ENCODE peak calls at places on chromosomes 4 and X, in six cellular contexts. Y is cardiac septum; O is NB4; M is GDM1; A is activated CD4-positive, alpha-beta memory T cell treated with anti-CD3 and anti-CD28 coated beads, Interleukin-2, amount 10 ng/mL, durations not matched to agents 7 days and 5 days; F is mucosa of gallbladder. T is an unnamed sample.

GRCh38 chr4:156771171-156771837 is 200.3 kb downstream of the PDGFC start:
- DNase-seq in Y (no peak), O (no peak), M (no peak), A (no peak), F (peak), T (no peak)

GRCh38 chr4:138558886-138559285 is 316.7 kb upstream of the SLC7A11 start:
- DNase-seq in Y (no peak), O (no peak), M (no peak), A (no peak), F (no peak), T (no peak)

GRCh38 chrX:139881130-139881529 is 51.7 kb downstream of the ATP11C start:
- DNase-seq in Y (no peak), O (no peak), M (no peak), A (no peak), F (no peak), T (no peak)

GRCh38 chr4:84218002-84218401 is 281.1 kb downstream of the NKX6-1 start:
- DNase-seq in Y (no peak), O (no peak), M (no peak), A (no peak), F (no peak), T (no peak)

GRCh38 chr4:169089004-169089403 is 78.9 kb upstream of the CBR4 start:
- DNase-seq in Y (no peak), O (no peak), M (no peak), A (no peak), F (no peak), T (no peak)

GRCh38 chr4:113707013-113707412 is 54.5 kb downstream of the CAMK2D start:
- DNase-seq in Y (no peak), O (no peak), M (no peak), A (no peak), F (no peak), T (no peak)

GRCh38 chrX:46912673-46913491 is 661 bp downstream of the JADE3 start:
- DNase-seq in Y (no peak), O (peak), M (peak), A (peak), F (no peak), T (peak)

GRCh38 chr4:81724925-81725329 is 253.2 kb upstream of the RASGEF1B start:
- DNase-seq in Y (no peak), O (no peak), M (peak), A (peak), F (peak), T (peak)

GRCh38 chr4:99330648-99331047 is 9.4 kb upstream of the ADH1B start:
- DNase-seq in Y (no peak), O (no peak), M (no peak), A (no peak), F (no peak), T (no peak)

GRCh38 chrX:147803948-147804347 is 107.8 kb upstream of the FMR1 start:
- DNase-seq in Y (no peak), O (peak), M (no peak), A (no peak), F (no peak), T (no peak)

GRCh38 chr4:149512489-149512888 is 303.2 kb downstream of the IQCM start:
- DNase-seq in Y (no peak), O (no peak), M (no peak), A (no peak), F (no peak), T (no peak)

GRCh38 chr4:7956306-7957112 is 16.8 kb upstream of the AFAP1 start:
- DNase-seq in Y (no peak), O (no peak), M (no peak), A (no peak), F (no peak), T (no peak)

GRCh38 chr4:19130836-19131235 is 1109.3 kb upstream of the LCORL start:
- DNase-seq in Y (no peak), O (no peak), M (no peak), A (no peak), F (no peak), T (no peak)

GRCh38 chrX:66163849-66164401 is at the start of gene HEPH:
- DNase-seq in Y (no peak), O (peak), M (no peak), A (no peak), F (no peak), T (no peak)

GRCh38 chrX:134396174-134396573 is 63.8 kb upstream of the HPRT1 start:
- DNase-seq in Y (no peak), O (peak), M (no peak), A (no peak), F (no peak), T (no peak)

GRCh38 chrX:85309717-85310116 is 65.9 kb downstream of the ZNF711 start:
- DNase-seq in Y (no peak), O (peak), M (no peak), A (no peak), F (no peak), T (no peak)

GRCh38 chr4:32440391-32440790 is 1720.2 kb downstream of the PCDH7 start:
- DNase-seq in Y (no peak), O (no peak), M (no peak), A (no peak), F (no peak), T (no peak)

GRCh38 chrX:45592067-45592466 is 391.4 kb upstream of the DIPK2B start:
- DNase-seq in Y (no peak), O (no peak), M (no peak), A (no peak), F (no peak), T (no peak)

GRCh38 chrX:65127804-65128203 is 151.6 kb upstream of the ZC4H2 start:
- DNase-seq in Y (no peak), O (no peak), M (peak), A (no peak), F (no peak), T (no peak)

GRCh38 chr4:128528793-128529553 is 241.4 kb upstream of the PGRMC2 start:
- DNase-seq in Y (no peak), O (no peak), M (no peak), A (no peak), F (peak), T (no peak)

GRCh38 chrX:129653985-129654651 is 638 bp downstream of the APLN start:
- DNase-seq in Y (no peak), O (peak), M (no peak), A (no peak), F (no peak), T (no peak)

GRCh38 chr4:92307156-92307555 is 3.4 kb downstream of the GRID2 start:
- DNase-seq in Y (no peak), O (no peak), M (no peak), A (no peak), F (no peak), T (no peak)

GRCh38 chrX:110614596-110614995 is 181.0 kb downstream of the CHRDL1 start:
- DNase-seq in Y (no peak), O (no peak), M (no peak), A (no peak), F (no peak), T (no peak)

GRCh38 chr4:114287079-114287696 is 307.7 kb upstream of the ARSJ start:
- DNase-seq in Y (no peak), O (no peak), M (no peak), A (no peak), F (peak), T (no peak)

GRCh38 chrX:96710031-96710430 is 25.4 kb downstream of the DIAPH2 start:
- DNase-seq in Y (no peak), O (no peak), M (no peak), A (no peak), F (no peak), T (no peak)

GRCh38 chr4:10983885-10984284 is 299.3 kb upstream of the CLNK start:
- DNase-seq in Y (no peak), O (no peak), M (no peak), A (no peak), F (no peak), T (no peak)